ENCODE peak calls at places on chromosomes 12 and 14, in six cellular contexts. Y is CD8-positive, alpha-beta memory T cell; B is NCI-H1694; I is activated CD4-positive, alpha-beta T cell treated with anti-CD3 and anti-CD28 coated beads for 1 hour; M is psoas muscle; A is NCI-H524. Q is an unnamed sample.

GRCh38 chr14:96793547-96793946 is 3.6 kb upstream of the VRK1 start:
- DNase-seq in A (no peak), B (no peak), Y (no peak), I (no peak), M (no peak), Q (no peak)

GRCh38 chr14:103623883-103624482 is 5.0 kb upstream of the KLC1 start:
- DNase-seq in M (peak), Y (no peak), A (peak), B (no peak), I (no peak), Q (no peak)

GRCh38 chr12:6766651-6767300 is 613 bp downstream of the PTMS start:
- DNase-seq in I (no peak), A (peak), Y (peak), B (peak), M (peak), Q (peak)

GRCh38 chr14:31229638-31230229 is 22.1 kb upstream of the HECTD1 start:
- DNase-seq in Y (no peak), A (no peak), M (peak), I (no peak), B (no peak), Q (no peak)

GRCh38 chr14:105926415-105927093 is 400.2 kb downstream of the TMEM121 start:
- DNase-seq in B (no peak), Y (no peak), M (no peak), I (no peak), A (no peak), Q (no peak)

GRCh38 chr12:115870527-115870926 is 407.0 kb downstream of the MED13L start:
- DNase-seq in A (peak), Y (no peak), I (no peak), M (peak), B (no peak), Q (no peak)

GRCh38 chr14:101561897-101562490 is 699 bp downstream of the DIO3 start:
- DNase-seq in I (no peak), Y (no peak), M (peak), A (no peak), B (no peak), Q (no peak)

GRCh38 chr12:117168976-117169375 is 21.3 kb downstream of the FBXO21 start:
- DNase-seq in Y (no peak), A (no peak), M (no peak), B (no peak), I (no peak), Q (no peak)

GRCh38 chr12:112503521-112503920 is 84.8 kb downstream of the PTPN11 start:
- DNase-seq in I (no peak), M (peak), Y (no peak), A (no peak), B (no peak), Q (no peak)

GRCh38 chr12:50142993-50143392 is 24.2 kb downstream of the CERS5 start:
- DNase-seq in A (no peak), Y (no peak), B (no peak), I (no peak), M (no peak), Q (no peak)

GRCh38 chr12:113837528-113838296 is 128.4 kb downstream of the RBM19 start:
- DNase-seq in B (no peak), A (no peak), I (no peak), Y (no peak), M (no peak), Q (no peak)

GRCh38 chr14:101858791-101859537 is 97.5 kb downstream of the PPP2R5C start:
- DNase-seq in I (no peak), A (no peak), M (no peak), Y (no peak), B (no peak), Q (no peak)

GRCh38 chr14:90456551-90456950 is 59.7 kb downstream of the CALM1 start:
- DNase-seq in B (no peak), M (no peak), A (peak), Y (no peak), I (no peak), Q (peak)

GRCh38 chr12:6775185-6775770 is 3.0 kb downstream of the LAG3 start:
- DNase-seq in Y (no peak), A (no peak), I (no peak), B (no peak), M (no peak), Q (no peak)

GRCh38 chr12:1384910-1385309 is 209.5 kb downstream of the FBXL14 start:
- DNase-seq in Y (no peak), M (no peak), B (no peak), A (no peak), I (no peak), Q (no peak)

GRCh38 chr12:56645201-56645716 is 525 bp downstream of the ATP5F1B start:
- DNase-seq in I (no peak), Y (no peak), B (no peak), M (no peak), A (peak), Q (no peak)

GRCh38 chr14:85572845-85573244 is 42.9 kb downstream of the FLRT2 start:
- DNase-seq in M (no peak), I (no peak), Y (no peak), A (no peak), B (no peak), Q (no peak)

GRCh38 chr14:71165121-71165574 is 257.9 kb downstream of the PCNX1 start:
- DNase-seq in I (no peak), Y (no peak), M (peak), B (no peak), A (no peak), Q (no peak)